ENCODE peak calls at places on chromosome 14, in five cellular contexts. G is heart left ventricle, S is mammary epithelial cell, L is mucosa of descending colon, D is transverse colon. F is an unnamed sample.
A peak's percentile ranks its signal among the peaks of the same experiment; 100 is the strongest.

GRCh38 chr14:83842536-83842935 is 1687.4 kb upstream of the FLRT2 start:
- DNase-seq in G (no peak), S (no peak), L (no peak), D (no peak), F (no peak)

GRCh38 chr14:89401241-89401640 is 15.8 kb downstream of the FOXN3 start:
- DNase-seq in G (no peak), S (no peak), L (no peak), D (no peak), F (no peak)

GRCh38 chr14:61516957-61517356 is 178.4 kb upstream of the HIF1A start:
- DNase-seq in G (no peak), S (no peak), L (no peak), D (no peak), F (no peak)

GRCh38 chr14:70013269-70013873 is 134.2 kb downstream of the SMOC1 start:
- DNase-seq in G (no peak), S (peak; percentile 37), L (peak; percentile 72), D (peak; percentile 52), F (no peak)

GRCh38 chr14:76729195-76729594 is 32.1 kb upstream of the VASH1 start:
- DNase-seq in G (no peak), S (no peak), L (no peak), D (no peak), F (no peak)

GRCh38 chr14:95058491-95058890 is 98.8 kb downstream of the DICER1 start:
- DNase-seq in G (no peak), S (no peak), L (no peak), D (no peak), F (no peak)

GRCh38 chr14:77027538-77028383 is 747 bp downstream of the IRF2BPL start:
- DNase-seq in G (peak; percentile 90), S (peak; percentile 56), L (peak; percentile 79), D (peak; percentile 75), F (peak; percentile 82)

GRCh38 chr14:59849371-59850130 is 21.0 kb downstream of the RTN1 start:
- DNase-seq in G (no peak), S (no peak), L (no peak), D (no peak), F (no peak)

GRCh38 chr14:26867171-26867757 is 269.4 kb upstream of the NOVA1 start:
- DNase-seq in G (no peak), S (no peak), L (no peak), D (no peak), F (no peak)

GRCh38 chr14:73500360-73500759 is 9.6 kb downstream of the RIOX1 start:
- DNase-seq in G (no peak), S (peak; percentile 47), L (no peak), D (no peak), F (no peak)

GRCh38 chr14:40053396-40053795 is 621.2 kb upstream of the FBXO33 start:
- DNase-seq in G (no peak), S (no peak), L (no peak), D (no peak), F (no peak)

GRCh38 chr14:31990183-31990862 is 86.8 kb upstream of the ARHGAP5 start:
- DNase-seq in G (no peak), S (no peak), L (no peak), D (no peak), F (no peak)

GRCh38 chr14:50763386-50764007 is 67.5 kb downstream of the NIN start:
- DNase-seq in G (no peak), S (no peak), L (no peak), D (no peak), F (no peak)

GRCh38 chr14:105492966-105493871 is 2.2 kb downstream of the TEDC1 start:
- DNase-seq in G (peak; percentile 62), S (no peak), L (no peak), D (no peak), F (peak; percentile 12)

GRCh38 chr14:73143617-73144016 is 7.3 kb downstream of the PSEN1 start:
- DNase-seq in G (no peak), S (no peak), L (no peak), D (no peak), F (no peak)

GRCh38 chr14:74574092-74574438 is 38.0 kb downstream of the LTBP2 start:
- DNase-seq in G (no peak), S (no peak), L (no peak), D (no peak), F (no peak)

GRCh38 chr14:70957710-70958109 is 50.5 kb downstream of the PCNX1 start:
- DNase-seq in G (no peak), S (no peak), L (no peak), D (no peak), F (no peak)

GRCh38 chr14:64943556-64943955 is 1.0 kb upstream of the GPX2 start:
- DNase-seq in G (no peak), S (no peak), L (no peak), D (no peak), F (no peak)

GRCh38 chr14:31926123-31926522 is 151.0 kb upstream of the ARHGAP5 start:
- DNase-seq in G (no peak), S (no peak), L (peak; percentile 27), D (no peak), F (no peak)

GRCh38 chr14:79602742-79603141 is 608.6 kb downstream of the DIO2 start:
- DNase-seq in G (no peak), S (no peak), L (no peak), D (no peak), F (no peak)

GRCh38 chr14:79598339-79598738 is 613.0 kb downstream of the DIO2 start:
- DNase-seq in G (no peak), S (no peak), L (no peak), D (no peak), F (no peak)

GRCh38 chr14:79602023-79602422 is 609.3 kb downstream of the DIO2 start:
- DNase-seq in G (no peak), S (no peak), L (no peak), D (no peak), F (no peak)

GRCh38 chr14:79601579-79601978 is 609.7 kb downstream of the DIO2 start:
- DNase-seq in G (no peak), S (no peak), L (no peak), D (no peak), F (no peak)

GRCh38 chr14:79600406-79600805 is 610.9 kb downstream of the DIO2 start:
- DNase-seq in G (no peak), S (no peak), L (no peak), D (no peak), F (no peak)
- H3K4me3 ChIP-seq in G (no peak overlapping the region), S (no peak overlapping the region), L (no peak overlapping the region), D (no peak overlapping the region), F (no peak overlapping the region)

DNA sequence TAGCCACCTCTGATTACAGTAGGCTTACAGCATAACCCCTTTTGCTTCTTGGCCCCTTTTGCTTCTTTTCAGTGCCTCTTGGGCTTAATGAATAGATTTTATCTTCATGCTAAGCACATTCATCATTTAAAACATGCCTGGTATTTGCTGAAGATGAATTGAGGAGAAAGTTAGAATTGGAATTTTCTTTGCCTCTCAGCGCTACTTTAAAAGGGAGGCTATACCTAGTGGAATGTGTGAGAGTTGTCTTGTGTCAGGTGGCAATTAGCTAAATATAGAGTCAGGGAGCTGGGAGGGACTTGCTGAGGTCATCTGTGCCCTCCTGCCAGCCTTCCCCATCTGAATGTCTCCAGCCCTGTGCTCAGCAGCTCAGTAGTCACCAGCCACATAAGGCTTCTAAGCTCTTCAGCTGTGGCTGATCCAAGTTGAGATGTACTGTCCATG is 132.2 kb downstream of the SAMD4A start:
- DNase-seq in G (no peak), S (no peak), L (no peak), D (no peak), F (no peak)
- TF ChIP-seq CTCF in G (no peak), S (no peak), L (no peak), D (no peak), F (no peak)

GRCh38 chr14:99211410-99211809 is 60.6 kb downstream of the BCL11B start:
- DNase-seq in G (no peak), S (no peak), L (no peak), D (no peak), F (no peak)
- H3K36me3 ChIP-seq in G (no peaks in the 10 kb centered on the region), S (no peaks in the 10 kb centered on the region), L (no peaks in the 10 kb centered on the region), D (no peaks in the 10 kb centered on the region), F (no peaks in the 10 kb centered on the region)

DNA sequence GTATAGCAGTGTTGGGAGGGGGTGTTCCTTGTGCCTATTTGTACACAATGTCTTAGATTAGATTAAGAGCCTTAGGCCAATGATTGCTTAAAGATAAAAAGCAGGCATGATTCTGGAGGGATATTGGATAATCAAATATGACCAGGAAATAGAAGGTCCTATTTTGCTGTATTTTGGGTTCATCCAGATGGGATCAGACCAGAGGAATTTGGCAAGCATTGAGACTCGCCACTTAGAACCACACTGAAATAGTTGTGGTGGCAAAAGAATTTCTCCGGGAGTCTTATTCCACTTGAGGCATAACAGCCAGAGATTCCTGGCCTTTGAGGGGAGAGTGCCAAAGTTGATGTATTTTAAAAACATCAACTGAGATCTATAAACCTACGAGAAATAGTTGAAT is 327.2 kb downstream of the RAD51B start:
- DNase-seq in G (no peak), S (peak; percentile 85), L (no peak), D (no peak), F (no peak)
- H3K4me3 ChIP-seq in G (no peak overlapping the region), S (no peak overlapping the region), L (no peak overlapping the region), D (no peak overlapping the region), F (no peak overlapping the region)

DNA sequence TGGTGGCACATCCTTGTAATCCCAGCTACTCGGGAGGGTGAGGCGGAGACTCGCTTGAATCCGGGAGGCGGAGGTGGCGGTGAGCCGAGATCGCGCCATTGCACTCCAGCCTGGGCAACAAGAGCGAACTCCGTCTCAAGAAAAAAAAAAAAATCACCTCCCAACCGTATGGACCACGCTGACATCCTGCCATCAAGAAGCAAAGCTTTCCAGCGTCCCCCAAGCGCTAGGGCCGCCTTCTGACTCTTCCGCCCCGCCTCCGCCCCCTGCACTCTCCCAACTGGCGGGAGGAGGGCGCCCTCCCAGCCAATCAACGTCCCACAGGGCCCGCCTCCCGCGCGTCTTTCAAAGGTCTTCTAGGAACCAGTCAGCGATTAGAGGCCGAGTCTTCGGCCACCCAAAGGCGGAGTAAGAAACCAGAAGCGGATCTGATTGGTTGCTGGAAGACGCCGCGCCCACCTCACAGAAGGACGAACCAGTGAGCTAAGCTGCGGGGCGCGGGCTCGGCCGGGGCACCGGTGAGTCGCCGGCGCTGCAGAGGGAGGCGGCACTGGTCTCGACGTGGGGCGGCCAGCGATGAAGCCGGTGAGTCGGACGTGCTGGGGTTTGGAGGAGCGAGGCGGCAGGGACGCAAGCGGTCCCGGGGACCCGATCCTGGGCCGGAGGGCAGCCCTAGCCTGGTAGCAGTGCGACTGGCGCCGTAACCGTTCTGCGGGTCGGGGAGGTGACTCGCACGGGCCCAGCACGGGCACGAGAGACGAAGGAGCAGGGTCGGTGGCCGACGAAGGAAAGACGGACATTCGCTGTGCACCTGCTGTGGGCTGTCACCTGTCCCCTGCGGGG is at the start of gene CDKN3:
- DNase-seq in G (peak; percentile 98), S (peak; percentile 100), L (peak; percentile 99), D (peak; percentile 99), F (peak; percentile 97)
- TF ChIP-seq CTCF in G (peak; percentile 60), S (no peak), L (peak; percentile 74), D (peak; percentile 46), F (peak; percentile 42)

GRCh38 chr14:58313699-58314098 is 15.3 kb downstream of the ARID4A start:
- DNase-seq in G (no peak), S (no peak), L (no peak), D (no peak), F (no peak)

GRCh38 chr14:58315606-58316005 is 17.3 kb downstream of the ARID4A start:
- DNase-seq in G (no peak), S (peak; percentile 77), L (no peak), D (no peak), F (no peak)
- H3K36me3 ChIP-seq in G (peaks cover 82% of the 10 kb centered on the region), S (peaks cover 11% of the 10 kb centered on the region), L (peaks cover under 1% of the 10 kb centered on the region), D (no peaks in the 10 kb centered on the region), F (peaks cover 5% of the 10 kb centered on the region)

GRCh38 chr14:37874429-37875109 is 279.1 kb downstream of the TTC6 start:
- DNase-seq in G (peak; percentile 89), S (peak; percentile 66), L (peak; percentile 95), D (peak; percentile 90), F (peak; percentile 17)
- H3K4me3 ChIP-seq in G (no peak overlapping the region), S (no peak overlapping the region), L (no peak overlapping the region), D (no peak overlapping the region), F (no peak overlapping the region)

GRCh38 chr14:25431211-25432076 is 381.5 kb upstream of the STXBP6 start:
- DNase-seq in G (no peak), S (no peak), L (peak; percentile 65), D (peak; percentile 19), F (no peak)
- TF ChIP-seq CTCF in G (no peak), S (no peak), L (no peak), D (peak; percentile 33), F (no peak)